ENCODE peak calls at places on chromosomes 6 and 20, in seven cellular contexts. D, P, J, B, H, M and K are unnamed samples.

GRCh38 chr6:16031278-16031981 is 97.5 kb upstream of the MYLIP start:
- DNase-seq in D (no peak), P (no peak), J (no peak), B (no peak), H (no peak), M (no peak), K (no peak)

GRCh38 chr6:79413562-79414002 is 123.6 kb downstream of the LCA5 start:
- DNase-seq in D (no peak), P (no peak), J (no peak), B (no peak), H (no peak), M (no peak), K (no peak)

GRCh38 chr20:47019106-47019824 is 124.6 kb downstream of the EYA2 start:
- DNase-seq in D (no peak), P (peak; percentile 26), J (no peak), B (no peak), H (peak; percentile 18), M (no peak), K (no peak)

GRCh38 chr6:42556462-42556861 is 7.4 kb upstream of the UBR2 start:
- DNase-seq in D (no peak), P (no peak), J (no peak), B (no peak), H (no peak), M (no peak), K (no peak)

GRCh38 chr6:79813143-79813542 is 134.2 kb downstream of the ELOVL4 start:
- DNase-seq in D (no peak), P (no peak), J (no peak), B (no peak), H (no peak), M (no peak), K (no peak)

GRCh38 chr20:32415494-32415893 is 57.4 kb downstream of the ASXL1 start:
- DNase-seq in D (no peak), P (no peak), J (no peak), B (no peak), H (no peak), M (no peak), K (no peak)

GRCh38 chr20:50438986-50439407 is 71.2 kb upstream of the PTPN1 start:
- DNase-seq in D (no peak), P (no peak), J (no peak), B (no peak), H (no peak), M (no peak), K (no peak)

GRCh38 chr6:46221221-46221793 is 50.5 kb upstream of the ENPP5 start:
- DNase-seq in D (no peak), P (no peak), J (no peak), B (peak; percentile 50), H (no peak), M (no peak), K (peak; percentile 44)

GRCh38 chr6:139361211-139361610 is 13.2 kb downstream of the CITED2 start:
- DNase-seq in D (no peak), P (no peak), J (no peak), B (no peak), H (no peak), M (no peak), K (no peak)

GRCh38 chr6:10028202-10028601 is 386.7 kb downstream of the TFAP2A start:
- DNase-seq in D (no peak), P (no peak), J (no peak), B (no peak), H (no peak), M (no peak), K (no peak)

GRCh38 chr6:10033223-10033829 is 381.5 kb downstream of the TFAP2A start:
- DNase-seq in D (no peak), P (no peak), J (no peak), B (no peak), H (no peak), M (no peak), K (no peak)

GRCh38 chr6:10030942-10031537 is 383.8 kb downstream of the TFAP2A start:
- DNase-seq in D (no peak), P (no peak), J (no peak), B (peak; percentile 12), H (no peak), M (no peak), K (peak; percentile 12)
- TF ChIP-seq CTCF in D (peak; percentile 68), P (peak; percentile 25), J (no peak), B (peak; percentile 51), H (peak; percentile 58), M (peak; percentile 29), K (peak; percentile 25)

GRCh38 chr6:1316482-1317220 is 4.8 kb downstream of the FOXQ1 start:
- DNase-seq in D (no peak), P (no peak), J (no peak), B (peak; percentile 43), H (peak; percentile 17), M (no peak), K (no peak)
- TF ChIP-seq CTCF in D (no peak), P (no peak), J (no peak), B (no peak), H (no peak), M (no peak), K (no peak)

DNA sequence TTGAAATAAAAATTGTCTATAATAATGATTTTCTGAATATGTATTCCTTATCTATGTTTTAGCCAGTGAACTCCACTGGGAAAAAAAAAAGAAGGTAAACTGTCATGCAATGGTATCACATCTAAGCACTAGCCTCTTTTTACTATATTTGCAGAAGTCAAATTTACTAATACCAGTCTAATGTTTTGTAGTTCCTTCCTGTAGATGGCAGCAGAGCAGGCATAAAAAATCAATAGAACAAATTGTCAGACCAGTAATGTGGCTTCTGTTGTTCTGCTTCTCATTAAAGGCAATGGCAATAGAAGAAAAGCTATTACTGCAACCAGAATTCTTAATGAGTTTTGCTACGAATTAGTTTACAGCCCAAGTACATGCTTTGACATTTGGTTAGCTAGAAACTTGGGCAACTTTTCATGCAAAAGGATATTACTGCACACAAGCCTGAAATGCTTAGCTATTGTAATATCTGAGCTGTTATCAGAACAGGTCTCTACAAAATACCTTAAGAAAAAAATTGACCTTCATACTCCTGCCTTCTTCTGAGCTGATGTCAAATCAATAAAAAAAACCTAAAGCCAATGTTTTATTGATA is 476.9 kb downstream of the KHDRBS2 start:
- DNase-seq in D (no peak), P (no peak), J (no peak), B (peak; percentile 12), H (no peak), M (no peak), K (peak; percentile 6)
- TF ChIP-seq CTCF in D (peak; percentile 81), P (peak; percentile 32), J (peak; percentile 54), B (peak; percentile 61), H (peak; percentile 57), M (no peak), K (peak; percentile 44)

GRCh38 chr20:1509237-1509636 is 18.0 kb upstream of the SIRPB2 start:
- DNase-seq in D (no peak), P (no peak), J (no peak), B (peak; percentile 40), H (no peak), M (no peak), K (peak; percentile 19)
- TF ChIP-seq CTCF in D (peak; percentile 35), P (peak; percentile 9), J (no peak), B (peak; percentile 53), H (no peak), M (no peak), K (peak; percentile 44)

GRCh38 chr20:4516851-4517250 is 204.9 kb upstream of the PRND start:
- DNase-seq in D (no peak), P (no peak), J (no peak), B (no peak), H (no peak), M (no peak), K (no peak)

GRCh38 chr20:4521170-4521968 is 200.3 kb upstream of the PRND start:
- DNase-seq in D (no peak), P (no peak), J (no peak), B (no peak), H (no peak), M (no peak), K (no peak)

GRCh38 chr20:4522310-4522709 is 199.4 kb upstream of the PRND start:
- DNase-seq in D (no peak), P (no peak), J (no peak), B (no peak), H (no peak), M (no peak), K (no peak)

GRCh38 chr20:4524307-4524706 is 197.4 kb upstream of the PRND start:
- DNase-seq in D (no peak), P (no peak), J (no peak), B (no peak), H (no peak), M (no peak), K (no peak)

DNA sequence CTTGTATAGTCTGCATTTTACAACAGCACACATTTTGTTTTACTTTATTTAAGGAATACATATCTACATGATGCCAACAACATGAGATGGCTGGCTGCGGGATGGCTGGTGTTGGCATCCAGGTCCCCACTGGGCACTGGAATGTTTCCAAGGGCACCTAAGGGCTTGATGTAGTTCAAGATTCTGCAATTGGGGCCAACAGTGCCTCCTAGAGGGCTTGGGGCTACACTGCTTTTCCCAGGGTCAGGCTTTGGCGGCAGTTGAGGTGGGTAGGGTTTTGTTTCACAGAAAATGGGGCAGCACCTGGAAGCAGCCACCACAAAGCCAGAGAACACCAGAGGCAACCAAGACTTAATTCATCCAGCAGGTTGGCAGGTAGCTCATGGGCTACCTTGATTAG is 202.2 kb upstream of the PRND start:
- DNase-seq in D (no peak), P (no peak), J (no peak), B (peak; percentile 42), H (peak; percentile 16), M (no peak), K (peak; percentile 39)
- TF ChIP-seq CTCF in D (peak; percentile 51), P (no peak), J (no peak), B (peak; percentile 66), H (peak; percentile 32), M (peak; percentile 42), K (peak; percentile 28)

DNA sequence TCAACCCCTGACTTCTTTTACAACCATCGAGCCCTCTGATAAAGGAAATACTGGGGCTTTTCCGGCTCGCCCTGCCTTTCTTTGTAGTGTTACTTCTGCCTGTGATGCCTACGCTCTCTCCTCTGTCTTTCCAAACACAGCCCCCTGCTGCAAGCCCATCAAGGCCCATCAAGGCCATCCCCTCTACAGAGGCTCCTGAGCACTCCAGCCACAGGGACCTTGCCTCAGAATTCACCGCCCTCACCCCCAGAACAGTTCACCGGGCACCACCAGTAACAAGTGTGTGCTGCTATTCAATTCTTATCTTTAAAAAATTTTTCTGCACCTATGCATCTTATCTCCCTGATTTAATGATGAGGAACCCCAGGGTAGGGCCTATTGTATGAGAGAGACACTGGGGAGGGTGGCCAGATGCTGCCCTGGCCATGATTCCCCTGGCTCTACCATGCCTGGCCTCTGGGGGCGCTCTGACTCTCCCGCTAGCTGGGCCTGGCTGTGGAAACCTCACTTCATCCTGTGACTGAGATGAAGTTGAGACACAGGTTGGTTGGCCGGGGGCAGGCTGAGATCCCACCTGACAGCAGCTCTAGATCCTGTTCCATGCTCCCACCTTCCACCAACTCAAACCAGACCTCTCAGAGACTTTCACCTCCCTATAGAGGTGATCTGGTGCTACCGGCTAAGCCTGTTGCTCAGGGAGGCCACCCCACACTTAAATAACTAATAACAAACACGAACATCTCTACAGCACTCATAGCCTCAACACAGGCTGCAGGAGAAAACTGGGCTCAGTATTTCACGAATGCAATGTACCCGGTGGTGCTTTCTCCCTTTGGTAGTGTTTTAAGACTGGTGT is 19.2 kb upstream of the GLP1R start:
- DNase-seq in D (peak; percentile 53), P (no peak), J (no peak), B (peak; percentile 62), H (peak; percentile 26), M (no peak), K (peak; percentile 72)
- TF ChIP-seq CTCF in D (peak; percentile 72), P (peak; percentile 33), J (no peak), B (peak; percentile 92), H (peak; percentile 53), M (peak; percentile 13), K (peak; percentile 86)

GRCh38 chr20:23043376-23043775 is 6.1 kb downstream of the THBD start:
- DNase-seq in D (no peak), P (no peak), J (no peak), B (no peak), H (no peak), M (no peak), K (no peak)
- TF ChIP-seq CTCF in D (no peak), P (no peak), J (no peak), B (no peak), H (no peak), M (no peak), K (no peak)